ENCODE peak calls at places on chromosome 20, in four cellular contexts. M, J, B and Q are unnamed samples.

GRCh38 chr20:48153523-48153922 is 368.2 kb upstream of the SULF2 start:
- DNase-seq in M (no peak), J (no peak), B (no peak), Q (no peak)

GRCh38 chr20:58737198-58737597 is 44.6 kb downstream of the NPEPL1 start:
- DNase-seq in M (no peak), J (no peak), B (no peak), Q (no peak)

GRCh38 chr20:48535556-48535955 is 292.2 kb downstream of the PREX1 start:
- DNase-seq in M (no peak), J (no peak), B (no peak), Q (no peak)

GRCh38 chr20:49245921-49246740 is 26.9 kb downstream of the DDX27 start:
- DNase-seq in M (peak; percentile 42), J (peak; percentile 68), B (peak; percentile 50), Q (peak; percentile 23)

GRCh38 chr20:17558154-17558940 is 11.5 kb upstream of the DSTN start:
- DNase-seq in M (peak; percentile 96), J (peak; percentile 83), B (peak; percentile 33), Q (peak; percentile 88)

GRCh38 chr20:48463916-48464315 is 363.9 kb downstream of the PREX1 start:
- DNase-seq in M (peak; percentile 10), J (no peak), B (no peak), Q (no peak)

GRCh38 chr20:58065508-58066361 is 162.7 kb downstream of the ANKRD60 start:
- DNase-seq in M (no peak), J (no peak), B (no peak), Q (no peak)

GRCh38 chr20:61925555-61926252 is 140.0 kb downstream of the TAF4 start:
- DNase-seq in M (no peak), J (no peak), B (peak; percentile 43), Q (peak; percentile 24)

GRCh38 chr20:1538655-1539054 is 18.9 kb downstream of the SIRPD start:
- DNase-seq in M (no peak), J (no peak), B (no peak), Q (no peak)

GRCh38 chr20:59177266-59178250 is 13.9 kb downstream of the ZNF831 start:
- DNase-seq in M (no peak), J (no peak), B (no peak), Q (no peak)

GRCh38 chr20:15257471-15257870 is 920.1 kb upstream of the FLRT3 start:
- DNase-seq in M (no peak), J (no peak), B (no peak), Q (no peak)

GRCh38 chr20:59721386-59721785 is 117.0 kb downstream of the PHACTR3 start:
- DNase-seq in M (no peak), J (no peak), B (no peak), Q (no peak)

GRCh38 chr20:1434571-1435336 is 31.9 kb downstream of the NSFL1C start:
- DNase-seq in M (no peak), J (no peak), B (no peak), Q (no peak)

GRCh38 chr20:57332105-57333089 is 2.8 kb downstream of the SPO11 start:
- DNase-seq in M (no peak), J (no peak), B (no peak), Q (no peak)

GRCh38 chr20:19864130-19864529 is 106.1 kb downstream of the RIN2 start:
- DNase-seq in M (no peak), J (no peak), B (no peak), Q (no peak)

GRCh38 chr20:21125072-21125848 is 622 bp upstream of the KIZ start:
- DNase-seq in M (peak; percentile 58), J (peak; percentile 88), B (no peak), Q (peak; percentile 39)

GRCh38 chr20:20012517-20012916 is 4.6 kb upstream of the NAA20 start:
- DNase-seq in M (no peak), J (no peak), B (no peak), Q (no peak)

GRCh38 chr20:61042501-61043385 is 209.3 kb upstream of the CDH4 start:
- DNase-seq in M (no peak), J (no peak), B (no peak), Q (no peak)

GRCh38 chr20:15772826-15773225 is 800.4 kb downstream of the KIF16B start:
- DNase-seq in M (no peak), J (no peak), B (no peak), Q (no peak)

GRCh38 chr20:12391099-12391498 is 473.4 kb downstream of the BTBD3 start:
- DNase-seq in M (no peak), J (no peak), B (no peak), Q (no peak)

GRCh38 chr20:37387519-37388269 is 41.8 kb downstream of the SRC start:
- DNase-seq in M (no peak), J (no peak), B (no peak), Q (no peak)

GRCh38 chr20:37390503-37390890 is 44.6 kb downstream of the SRC start:
- DNase-seq in M (no peak), J (no peak), B (no peak), Q (no peak)

GRCh38 chr20:37388831-37389230 is 42.9 kb downstream of the SRC start:
- DNase-seq in M (no peak), J (no peak), B (no peak), Q (no peak)

GRCh38 chr20:37389844-37390275 is 43.9 kb downstream of the SRC start:
- DNase-seq in M (no peak), J (no peak), B (no peak), Q (no peak)

DNA sequence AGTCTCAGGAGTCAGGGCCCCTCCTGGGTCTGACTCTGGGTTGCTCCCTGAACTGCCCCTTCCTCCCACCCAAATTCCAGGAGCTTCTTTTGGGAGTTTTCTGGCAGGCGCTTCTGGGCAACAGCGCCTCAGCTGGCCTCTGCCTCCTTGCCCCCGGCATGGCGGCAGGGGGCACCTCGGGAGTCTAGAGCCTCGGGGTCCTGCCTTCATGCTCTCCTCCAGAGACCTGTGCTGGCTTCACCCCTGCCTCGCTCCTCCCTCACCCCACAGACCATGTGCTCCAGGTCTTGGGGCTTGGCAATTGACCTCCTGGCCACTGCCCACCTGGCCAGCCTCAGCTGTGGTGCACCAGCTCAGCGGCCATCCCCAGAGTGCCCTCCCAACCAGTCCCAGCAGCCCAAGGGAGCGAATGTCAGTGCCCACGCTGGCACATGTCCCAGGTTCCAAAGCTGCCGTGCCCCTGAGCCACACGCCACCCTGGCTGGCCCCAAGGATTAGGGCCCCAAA is 43.4 kb downstream of the SRC start:
- DNase-seq in M (no peak), J (no peak), B (no peak), Q (no peak)
- TF ChIP-seq TCF7L2 in M (no peak), J (no peak), B (no peak), Q (no peak)

GRCh38 chr20:53191957-53192356 is 219.8 kb downstream of the TSHZ2 start:
- DNase-seq in M (no peak), J (no peak), B (no peak), Q (no peak)

GRCh38 chr20:53194891-53195290 is 222.7 kb downstream of the TSHZ2 start:
- DNase-seq in M (no peak), J (no peak), B (no peak), Q (no peak)

GRCh38 chr20:53194310-53194709 is 222.2 kb downstream of the TSHZ2 start:
- DNase-seq in M (no peak), J (no peak), B (no peak), Q (no peak)

GRCh38 chr20:53201588-53201987 is 229.4 kb downstream of the TSHZ2 start:
- DNase-seq in M (no peak), J (no peak), B (no peak), Q (no peak)

DNA sequence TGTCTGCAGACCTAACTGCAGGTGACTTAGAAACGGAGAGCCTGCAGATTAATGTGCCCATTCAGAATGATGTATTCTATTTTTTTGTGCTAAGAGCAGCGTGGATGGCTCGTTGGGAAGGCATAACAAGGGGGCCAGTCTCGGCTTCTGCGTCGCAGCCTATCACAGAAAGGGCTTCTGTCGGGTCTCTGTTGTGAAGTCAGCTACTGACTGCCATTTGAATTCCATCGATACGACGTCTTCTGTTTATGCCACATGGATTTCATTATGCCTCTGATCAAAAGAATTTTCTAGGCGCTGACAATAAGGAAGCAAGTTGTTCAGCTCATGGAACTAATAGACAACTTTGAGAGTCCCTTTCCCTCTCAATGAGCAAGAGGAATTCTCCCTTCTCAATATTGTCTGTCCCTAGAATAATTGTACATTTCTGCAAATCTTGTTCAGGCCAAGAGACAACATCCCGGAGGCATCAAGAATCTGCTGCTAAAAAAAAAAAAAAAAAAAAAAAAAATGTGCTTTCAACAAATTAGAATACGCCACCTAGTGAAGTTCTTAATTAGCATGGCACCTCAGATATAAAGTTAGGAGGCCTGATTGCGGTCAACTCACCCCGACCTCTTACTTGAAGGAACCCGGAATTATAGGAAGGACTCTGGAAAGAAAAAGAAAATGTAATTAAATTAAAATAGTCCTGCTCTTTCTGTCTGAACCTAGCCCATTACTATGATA is 223.9 kb downstream of the TSHZ2 start:
- DNase-seq in M (no peak), J (no peak), B (peak; percentile 44), Q (no peak)
- TF ChIP-seq TCF7L2 in M (no peak), J (no peak), B (no peak), Q (no peak)

GRCh38 chr20:63092660-63093215 is 86.0 kb upstream of the BHLHE23 start:
- DNase-seq in M (no peak), J (no peak), B (no peak), Q (no peak)

GRCh38 chr20:63095718-63096654 is 89.2 kb upstream of the BHLHE23 start:
- DNase-seq in M (no peak), J (no peak), B (no peak), Q (no peak)

GRCh38 chr20:63096681-63097335 is 90.0 kb upstream of the BHLHE23 start:
- DNase-seq in M (no peak), J (no peak), B (no peak), Q (no peak)

GRCh38 chr20:63093966-63094766 is 87.4 kb upstream of the BHLHE23 start:
- DNase-seq in M (no peak), J (no peak), B (no peak), Q (no peak)

GRCh38 chr20:63094767-63095499 is 88.2 kb upstream of the BHLHE23 start:
- DNase-seq in M (no peak), J (no peak), B (no peak), Q (no peak)
- TF ChIP-seq TCF7L2 in M (no peak), J (no peak), B (no peak), Q (no peak)

GRCh38 chr20:36465109-36466080 is 75.9 kb upstream of the MYL9 start:
- DNase-seq in M (peak; percentile 63), J (peak; percentile 66), B (peak; percentile 72), Q (peak; percentile 79)

GRCh38 chr20:36461600-36462439 is 79.5 kb upstream of the MYL9 start:
- DNase-seq in M (no peak), J (no peak), B (peak; percentile 76), Q (no peak)

GRCh38 chr20:36463212-36464061 is 77.9 kb upstream of the MYL9 start:
- DNase-seq in M (no peak), J (no peak), B (no peak), Q (no peak)

GRCh38 chr20:36460648-36461599 is 80.4 kb upstream of the MYL9 start:
- DNase-seq in M (peak; percentile 61), J (peak; percentile 89), B (peak; percentile 93), Q (peak; percentile 75)

DNA sequence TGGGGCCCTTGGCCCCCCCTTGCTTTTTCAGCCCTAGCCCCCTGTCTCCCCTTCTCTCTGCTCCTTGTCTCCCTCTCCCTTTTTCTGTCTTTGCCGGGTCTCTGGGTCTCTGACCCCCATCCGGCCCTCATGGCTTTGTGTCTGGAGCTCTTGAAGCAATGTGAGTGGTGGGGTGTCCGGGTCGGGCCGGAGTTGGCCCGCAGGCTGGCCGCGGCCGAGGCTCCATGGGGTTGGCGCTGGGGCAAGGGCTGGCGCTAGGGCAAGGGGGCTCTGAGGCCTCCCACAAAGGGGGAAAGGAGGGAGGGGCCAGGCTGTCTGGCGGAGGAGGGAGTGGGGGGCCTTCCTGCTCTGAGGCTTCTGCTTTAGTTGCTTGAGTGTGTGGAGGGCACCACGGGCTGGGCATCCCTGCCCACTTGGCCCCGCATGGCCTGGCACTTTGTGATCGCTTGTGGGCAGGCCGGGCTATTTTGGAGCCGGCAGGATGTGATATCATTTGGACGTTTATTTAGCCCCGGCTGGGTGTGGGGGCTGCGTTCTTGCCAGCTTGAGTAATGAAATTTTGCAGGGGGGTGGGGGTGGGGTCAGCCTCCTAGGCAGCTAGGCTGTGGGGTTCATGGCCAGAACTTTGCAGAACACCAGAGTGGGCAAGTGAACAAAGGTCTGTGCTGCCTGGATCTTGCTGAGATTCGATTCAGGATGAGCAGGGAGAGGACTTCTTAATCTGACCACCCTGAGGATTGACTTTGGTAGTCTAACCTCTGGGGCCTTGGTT is 78.7 kb upstream of the MYL9 start:
- DNase-seq in M (no peak), J (no peak), B (peak; percentile 28), Q (no peak)
- TF ChIP-seq TCF7L2 in M (no peak), J (no peak), B (no peak), Q (no peak)